ENCODE peak calls at places on chromosomes 2 and 18, in five cellular contexts. H is tibial artery, V is IMR-90, T is brain microvascular endothelial cell, Q is aorta. Y is an unnamed sample.

GRCh38 chr2:38554973-38555595 is 47.6 kb downstream of the HNRNPLL start:
- DNase-seq in H (no peak), V (peak; percentile 33), T (peak; percentile 44), Q (no peak), Y (no peak)

GRCh38 chr2:112625474-112626114 is 20.1 kb upstream of the SLC20A1 start:
- DNase-seq in H (no peak), V (no peak), T (no peak), Q (no peak), Y (no peak)

GRCh38 chr2:204550738-204551137 is 5.5 kb downstream of the PARD3B start:
- DNase-seq in H (no peak), V (peak; percentile 96), T (peak; percentile 47), Q (no peak), Y (no peak)

GRCh38 chr2:165141601-165142000 is 62.2 kb downstream of the SCN3A start:
- DNase-seq in H (no peak), V (peak; percentile 3), T (no peak), Q (no peak), Y (no peak)

GRCh38 chr2:48434101-48434500 is 95.9 kb upstream of the STON1 start:
- DNase-seq in H (no peak), V (no peak), T (no peak), Q (no peak), Y (no peak)

GRCh38 chr2:17545680-17546613 is 5.5 kb downstream of the VSNL1 start:
- DNase-seq in H (no peak), V (no peak), T (no peak), Q (no peak), Y (no peak)

GRCh38 chr2:224163573-224164307 is 124.7 kb upstream of the SERPINE2 start:
- DNase-seq in H (no peak), V (peak; percentile 64), T (peak; percentile 54), Q (no peak), Y (no peak)

GRCh38 chr2:226791487-226792081 is 8.0 kb downstream of the IRS1 start:
- DNase-seq in H (peak; percentile 84), V (peak; percentile 75), T (peak; percentile 73), Q (peak; percentile 95), Y (peak; percentile 88)

GRCh38 chr2:43129676-43130547 is 96.5 kb downstream of the ZFP36L2 start:
- DNase-seq in H (peak; percentile 67), V (peak; percentile 43), T (no peak), Q (peak; percentile 84), Y (peak; percentile 41)

GRCh38 chr2:219511547-219512325 is 2.5 kb upstream of the ASIC4 start:
- DNase-seq in H (no peak), V (no peak), T (no peak), Q (no peak), Y (no peak)
- H3K4me3 ChIP-seq in H (no peak overlapping the region), V (no peak overlapping the region), T (no peak overlapping the region), Q (no peak overlapping the region), Y (no peak overlapping the region)

GRCh38 chr2:15363142-15363541 is 198.0 kb downstream of the NBAS start:
- DNase-seq in H (no peak), V (peak; percentile 54), T (peak; percentile 11), Q (no peak), Y (no peak)
- H3K4me3 ChIP-seq in H (no peak overlapping the region), V (no peak overlapping the region), T (no peak overlapping the region), Q (no peak overlapping the region), Y (no peak overlapping the region)

DNA sequence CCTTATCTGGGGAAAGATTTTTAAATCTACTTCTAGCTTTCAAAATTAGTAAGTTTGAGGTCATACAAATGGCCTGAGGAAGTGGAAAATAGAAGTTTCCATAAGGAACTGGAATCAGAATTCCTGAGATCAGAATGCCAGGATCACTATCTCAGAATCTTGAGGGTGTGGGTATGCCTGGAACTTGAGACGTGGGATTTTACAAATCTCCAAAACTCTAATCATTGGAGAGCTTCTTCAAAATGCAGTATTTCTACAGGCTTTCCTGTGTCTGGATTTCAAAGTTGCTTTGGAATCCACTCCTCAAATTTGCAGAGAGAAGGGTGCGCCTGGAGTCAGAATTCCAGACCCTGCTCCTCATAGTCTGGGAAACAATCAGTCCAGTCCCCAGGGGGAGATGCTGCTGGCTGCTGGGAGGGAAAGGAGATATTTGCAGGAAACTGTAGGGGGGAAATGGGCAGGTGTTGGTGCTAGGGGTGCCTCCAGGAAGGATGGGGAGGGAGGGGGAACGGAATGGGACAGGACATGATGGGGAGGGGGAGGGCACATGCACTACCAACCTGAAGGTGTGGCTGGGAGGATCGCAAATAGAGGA is 31.0 kb upstream of the CATIP start:
- DNase-seq in H (no peak), V (no peak), T (no peak), Q (no peak), Y (no peak)
- H3K4me3 ChIP-seq in H (no peak overlapping the region), V (no peak overlapping the region), T (no peak overlapping the region), Q (no peak overlapping the region), Y (no peak overlapping the region)

GRCh38 chr2:157443795-157444642 is at the start of gene CYTIP:
- DNase-seq in H (peak; percentile 41), V (no peak), T (no peak), Q (no peak), Y (no peak)
- H3K4me3 ChIP-seq in H (peak within 1 kb of the TSS; percentile 18), V (no peak within 1 kb of the TSS), T (no peak within 1 kb of the TSS), Q (no peak within 1 kb of the TSS), Y (no peak within 1 kb of the TSS)

DNA sequence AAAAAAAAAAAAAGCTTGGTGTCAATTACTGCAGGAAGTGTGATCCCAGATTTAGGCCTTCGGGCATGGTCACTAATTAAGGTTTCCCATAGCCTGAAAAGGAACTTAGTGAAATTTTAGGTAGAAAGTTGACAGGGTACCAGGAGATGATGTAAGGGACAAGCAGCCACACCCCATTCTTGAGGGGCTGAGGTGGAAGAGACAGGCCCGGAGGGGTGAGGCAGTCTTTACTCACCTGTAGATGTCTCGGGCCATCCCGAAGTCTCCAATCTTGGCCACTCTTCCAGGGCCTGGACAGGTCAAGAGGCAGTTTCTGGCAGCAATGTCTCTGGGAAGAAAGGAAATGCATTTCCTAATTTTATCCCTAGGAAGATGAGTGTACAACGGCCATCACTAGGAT is 94.3 kb downstream of the CLIP4 start:
- DNase-seq in H (no peak), V (no peak), T (no peak), Q (no peak), Y (no peak)
- H3K4me3 ChIP-seq in H (no peak overlapping the region), V (no peak overlapping the region), T (no peak overlapping the region), Q (no peak overlapping the region), Y (no peak overlapping the region)

GRCh38 chr2:85393836-85394235 is 16.3 kb downstream of the CAPG start:
- DNase-seq in H (no peak), V (peak; percentile 36), T (no peak), Q (no peak), Y (no peak)
- H3K4me3 ChIP-seq in H (no peak overlapping the region), V (no peak overlapping the region), T (no peak overlapping the region), Q (no peak overlapping the region), Y (no peak overlapping the region)

DNA sequence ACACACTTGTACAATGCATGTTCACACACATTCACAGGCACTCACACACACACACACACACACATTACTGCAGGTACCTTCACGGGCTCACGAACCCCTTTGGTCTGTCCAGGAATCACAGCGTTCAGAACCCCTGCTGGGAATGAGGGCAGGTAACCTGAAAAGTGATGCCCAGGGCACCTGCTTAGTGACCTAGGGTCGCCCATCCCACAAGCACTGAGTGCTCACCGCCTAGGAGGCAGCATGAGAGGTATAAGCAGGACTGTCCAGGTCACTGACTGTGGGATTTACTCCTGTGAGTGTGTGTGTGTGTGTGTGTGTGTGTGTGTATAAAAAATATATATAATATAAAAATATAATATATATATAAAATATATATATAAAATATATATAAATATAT is 150.9 kb downstream of the GALR1 start:
- DNase-seq in H (no peak), V (no peak), T (no peak), Q (no peak), Y (no peak)
- H3K4me3 ChIP-seq in H (no peak overlapping the region), V (no peak overlapping the region), T (no peak overlapping the region), Q (no peak overlapping the region), Y (no peak overlapping the region)

GRCh38 chr2:10873790-10874437 is 37.8 kb upstream of the KCNF1 start:
- DNase-seq in H (no peak), V (peak; percentile 62), T (no peak), Q (no peak), Y (no peak)

GRCh38 chr2:10876394-10876793 is 35.3 kb upstream of the KCNF1 start:
- DNase-seq in H (no peak), V (no peak), T (no peak), Q (no peak), Y (no peak)

GRCh38 chr2:10871978-10872377 is 39.8 kb upstream of the KCNF1 start:
- DNase-seq in H (no peak), V (no peak), T (no peak), Q (no peak), Y (no peak)

GRCh38 chr2:10875126-10875525 is 36.6 kb upstream of the KCNF1 start:
- DNase-seq in H (no peak), V (no peak), T (no peak), Q (no peak), Y (no peak)

GRCh38 chr2:10873171-10873570 is 38.6 kb upstream of the KCNF1 start:
- DNase-seq in H (no peak), V (no peak), T (no peak), Q (no peak), Y (no peak)
- H3K4me3 ChIP-seq in H (no peak overlapping the region), V (no peak overlapping the region), T (no peak overlapping the region), Q (no peak overlapping the region), Y (no peak overlapping the region)